ENCODE peak calls at places on chromosome 9, in nine cellular contexts. N is body of pancreas, H is stomach, L is trophoblast cell, X is GM23248, Z is ovary, F is mammary epithelial cell, J is prostate gland, W is AG04450. G is an unnamed sample.

GRCh38 chr9:70813141-70813540 is 308.3 kb downstream of the TRPM3 start:
- DNase-seq in N (no peak), H (no peak), L (no peak), X (no peak), Z (no peak), F (no peak), J (no peak), W (no peak), G (no peak)

GRCh38 chr9:10525972-10526371 is 86.8 kb downstream of the PTPRD start:
- DNase-seq in N (no peak), H (no peak), L (no peak), X (no peak), Z (no peak), F (no peak), J (no peak), W (no peak), G (no peak)

GRCh38 chr9:107337676-107338590 is 54.9 kb downstream of the RAD23B start:
- DNase-seq in N (no peak), H (no peak), L (no peak), X (peak; percentile 67), Z (no peak), F (no peak), J (peak; percentile 38), W (no peak), G (no peak)

GRCh38 chr9:127018935-127019334 is 103.5 kb downstream of the ANGPTL2 start:
- DNase-seq in N (no peak), H (no peak), L (peak; percentile 6), X (peak; percentile 68), Z (no peak), F (no peak), J (no peak), W (no peak), G (no peak)

GRCh38 chr9:126604706-126605105 is 9.0 kb upstream of the LMX1B start:
- DNase-seq in N (no peak), H (no peak), L (no peak), X (no peak), Z (no peak), F (no peak), J (no peak), W (no peak), G (no peak)

GRCh38 chr9:129835860-129836223 is 584 bp downstream of the USP20 start:
- DNase-seq in N (no peak), H (no peak), L (no peak), X (no peak), Z (no peak), F (no peak), J (no peak), W (no peak), G (no peak)

GRCh38 chr9:134032456-134033222 is 7.4 kb downstream of the BRD3OS start:
- DNase-seq in N (no peak), H (no peak), L (no peak), X (no peak), Z (no peak), F (no peak), J (no peak), W (no peak), G (no peak)

GRCh38 chr9:109098960-109099308 is 20.8 kb downstream of the TMEM245 start:
- DNase-seq in N (no peak), H (no peak), L (no peak), X (peak; percentile 52), Z (no peak), F (no peak), J (peak; percentile 11), W (no peak), G (no peak)

GRCh38 chr9:21616082-21616778 is 134.1 kb upstream of the IFNE start:
- DNase-seq in N (no peak), H (no peak), L (peak; percentile 64), X (peak; percentile 97), Z (no peak), F (peak; percentile 94), J (no peak), W (peak; percentile 87), G (peak; percentile 94)

GRCh38 chr9:129568560-129569505 is 52.1 kb downstream of the C9orf50 start:
- DNase-seq in N (peak; percentile 60), H (peak; percentile 71), L (peak; percentile 44), X (peak; percentile 55), Z (peak; percentile 83), F (no peak), J (no peak), W (no peak), G (no peak)

GRCh38 chr9:23771746-23772145 is 54.3 kb downstream of the ELAVL2 start:
- DNase-seq in N (no peak), H (no peak), L (no peak), X (no peak), Z (no peak), F (peak; percentile 49), J (no peak), W (no peak), G (no peak)

GRCh38 chr9:95516221-95516735 is 493 bp downstream of the PTCH1 start:
- DNase-seq in N (no peak), H (no peak), L (peak; percentile 15), X (peak; percentile 53), Z (no peak), F (no peak), J (no peak), W (no peak), G (no peak)

GRCh38 chr9:114166606-114167572 is 11.6 kb downstream of the COL27A1 start:
- DNase-seq in N (no peak), H (no peak), L (no peak), X (no peak), Z (no peak), F (no peak), J (no peak), W (no peak), G (no peak)

DNA sequence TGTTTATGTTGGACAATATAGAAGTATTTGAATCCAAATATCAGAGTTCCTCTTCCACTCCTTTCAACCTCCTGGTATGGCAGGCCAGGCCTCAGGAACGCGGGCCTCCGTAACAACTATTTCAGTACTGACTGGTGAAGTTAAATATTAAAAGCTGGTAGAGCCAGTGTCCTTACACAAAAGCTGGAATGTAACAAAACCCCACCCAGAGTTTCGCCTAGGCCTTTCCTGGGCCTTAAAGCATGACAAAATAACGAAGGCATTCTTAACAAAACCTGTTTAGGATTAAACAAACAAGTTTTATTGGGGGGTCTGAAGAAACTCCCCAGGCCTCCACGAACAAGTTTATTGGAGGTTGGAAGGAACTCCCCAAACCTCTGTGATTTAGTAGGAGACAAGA is 61.6 kb upstream of the GNE start:
- DNase-seq in N (peak; percentile 49), H (peak; percentile 67), L (peak; percentile 68), X (peak; percentile 20), Z (no peak), F (peak; percentile 67), J (peak; percentile 55), W (no peak), G (peak; percentile 91)
- H3K27ac ChIP-seq in N (peak overlapping the region; percentile 73), H (peak overlapping the region; percentile 76), L (no peak overlapping the region), X (no peak overlapping the region), Z (no peak overlapping the region), F (peak overlapping the region; percentile 57), J (peak overlapping the region; percentile 70), W (no peak overlapping the region), G (peak overlapping the region; percentile 92)

GRCh38 chr9:97850746-97851449 is 2.1 kb upstream of the FOXE1 start:
- DNase-seq in N (no peak), H (no peak), L (no peak), X (no peak), Z (no peak), F (no peak), J (no peak), W (no peak), G (no peak)

GRCh38 chr9:97851450-97851883 is 1.6 kb upstream of the FOXE1 start:
- DNase-seq in N (no peak), H (no peak), L (no peak), X (no peak), Z (no peak), F (no peak), J (no peak), W (no peak), G (no peak)

GRCh38 chr9:97848582-97849237 is 4.3 kb upstream of the FOXE1 start:
- DNase-seq in N (no peak), H (no peak), L (no peak), X (peak; percentile 39), Z (no peak), F (no peak), J (no peak), W (no peak), G (no peak)

GRCh38 chr9:97848237-97848581 is 4.8 kb upstream of the FOXE1 start:
- DNase-seq in N (no peak), H (no peak), L (no peak), X (no peak), Z (no peak), F (no peak), J (no peak), W (no peak), G (no peak)

GRCh38 chr9:97849980-97850379 is 3.0 kb upstream of the FOXE1 start:
- DNase-seq in N (no peak), H (no peak), L (no peak), X (no peak), Z (no peak), F (no peak), J (no peak), W (no peak), G (no peak)
- H3K27me3 ChIP-seq in N (peaks cover 46% of the 10 kb centered on the region), H (peaks cover 55% of the 10 kb centered on the region), L (peaks cover 84% of the 10 kb centered on the region), X (peaks cover 88% of the 10 kb centered on the region), Z (peaks cover 2% of the 10 kb centered on the region), F (peaks cover 59% of the 10 kb centered on the region), J (peaks cover 62% of the 10 kb centered on the region), W (peaks cover 82% of the 10 kb centered on the region), G (peaks cover 100% of the 10 kb centered on the region)

DNA sequence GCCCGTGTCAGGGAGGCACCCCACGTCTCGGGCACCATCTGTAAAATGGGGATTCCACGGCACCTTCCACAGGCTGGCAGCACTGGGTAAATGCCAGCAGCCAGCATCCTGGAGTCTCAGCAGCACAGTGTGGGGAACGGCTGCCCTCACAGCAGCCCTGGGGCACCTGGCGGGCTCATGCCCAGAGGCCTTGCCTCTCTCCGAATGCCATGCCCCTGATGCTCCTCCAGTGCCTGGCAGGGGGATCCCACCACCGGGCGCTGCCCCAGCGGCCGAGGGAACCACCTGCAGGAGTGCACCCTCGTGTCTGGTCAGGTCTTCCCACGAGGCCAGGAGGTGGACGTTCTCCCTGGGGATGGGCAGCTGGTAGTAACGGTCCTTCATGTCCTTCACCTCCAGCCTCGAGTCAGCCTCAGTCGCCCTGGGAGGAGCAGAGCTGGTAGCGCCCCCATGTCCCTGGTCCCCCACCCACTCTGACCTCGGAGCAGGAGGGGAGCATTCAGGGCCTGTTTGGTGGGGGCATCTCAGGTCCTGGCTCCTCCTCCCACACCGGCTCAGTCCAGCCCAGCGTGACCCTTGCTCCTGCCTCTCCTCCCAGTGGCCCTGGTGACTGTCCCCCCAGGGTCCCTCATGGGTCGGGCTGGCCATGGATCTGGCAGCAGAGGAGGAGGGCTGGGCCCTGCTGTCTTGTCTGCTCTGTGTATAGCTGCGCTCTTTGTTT is 49.9 kb upstream of the NRARP start:
- DNase-seq in N (no peak), H (peak; percentile 22), L (no peak), X (no peak), Z (no peak), F (no peak), J (no peak), W (no peak), G (no peak)
- H3K27ac ChIP-seq in N (no peak overlapping the region), H (no peak overlapping the region), L (no peak overlapping the region), X (no peak overlapping the region), Z (no peak overlapping the region), F (no peak overlapping the region), J (no peak overlapping the region), W (no peak overlapping the region), G (no peak overlapping the region)

DNA sequence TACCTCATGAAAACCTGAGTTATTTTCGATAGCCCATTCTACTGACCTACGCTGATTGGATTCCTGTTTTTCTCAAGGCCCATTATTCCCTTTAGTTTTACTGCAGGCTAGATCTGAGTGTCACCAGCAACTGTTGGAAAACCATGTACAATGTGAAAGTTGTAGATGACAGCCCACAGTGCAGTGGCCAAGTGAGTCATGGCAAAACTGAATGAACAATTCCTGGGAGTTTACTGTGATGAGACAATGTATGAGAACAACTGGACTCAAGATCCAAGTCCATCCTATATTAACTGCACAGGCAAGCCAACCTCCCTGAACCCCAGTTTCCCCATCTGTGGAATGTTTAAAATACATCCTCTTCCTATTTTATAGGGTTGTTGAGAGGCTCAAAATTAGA is 4.1 kb upstream of the GDA start:
- DNase-seq in N (no peak), H (no peak), L (peak; percentile 61), X (peak; percentile 26), Z (no peak), F (peak; percentile 34), J (no peak), W (no peak), G (peak; percentile 39)
- H3K27me3 ChIP-seq in N (no peaks in the 10 kb centered on the region), H (peaks cover 3% of the 10 kb centered on the region), L (peaks cover 17% of the 10 kb centered on the region), X (peaks cover 19% of the 10 kb centered on the region), Z (no peaks in the 10 kb centered on the region), F (no peaks in the 10 kb centered on the region), J (peaks cover 4% of the 10 kb centered on the region), W (peaks cover 6% of the 10 kb centered on the region), G (peaks cover 12% of the 10 kb centered on the region)

G was measured in foreskin keratinocyte.